ENCODE peak calls at places on chromosomes 1 and 21, in seven cellular contexts. One of them, this sample, is unnamed.
A peak's percentile ranks its signal among the peaks of the same experiment; 100 is the strongest.

GRCh38 chr1:68916227-68916853 is 419.5 kb upstream of the DEPDC1 start:
- DNase-seq in nephron progenitor cell: no peak
- DNase-seq in GM10248: no peak
- DNase-seq in endothelial cell: no peak
- DNase-seq in D721Med: no peak
- DNase-seq in foreskin fibroblast: no peak
- DNase-seq in progenitor cell of endocrine pancreas: no peak
- DNase-seq in this sample: no peak

GRCh38 chr1:32939655-32940371 is 24.8 kb downstream of the RNF19B start:
- DNase-seq in foreskin fibroblast: peak; percentile 80
- DNase-seq in D721Med: no peak
- DNase-seq in progenitor cell of endocrine pancreas: no peak
- DNase-seq in GM10248: no peak
- DNase-seq in endothelial cell: no peak
- DNase-seq in nephron progenitor cell: no peak
- DNase-seq in this sample: no peak

GRCh38 chr21:45979141-45979631 is 2.4 kb upstream of the COL6A1 start:
- DNase-seq in foreskin fibroblast: no peak
- DNase-seq in endothelial cell: no peak
- DNase-seq in D721Med: no peak
- DNase-seq in GM10248: no peak
- DNase-seq in nephron progenitor cell: peak; percentile 29
- DNase-seq in progenitor cell of endocrine pancreas: no peak
- DNase-seq in this sample: no peak

GRCh38 chr21:31675960-31676359 is 16.5 kb downstream of the SOD1 start:
- DNase-seq in foreskin fibroblast: no peak
- DNase-seq in D721Med: no peak
- DNase-seq in GM10248: no peak
- DNase-seq in endothelial cell: no peak
- DNase-seq in progenitor cell of endocrine pancreas: no peak
- DNase-seq in nephron progenitor cell: no peak
- DNase-seq in this sample: no peak

GRCh38 chr1:66371233-66372005 is 162.5 kb upstream of the SGIP1 start:
- DNase-seq in foreskin fibroblast: peak; percentile 74
- DNase-seq in GM10248: no peak
- DNase-seq in nephron progenitor cell: no peak
- DNase-seq in endothelial cell: peak; percentile 40
- DNase-seq in progenitor cell of endocrine pancreas: no peak
- DNase-seq in D721Med: no peak
- DNase-seq in this sample: peak; percentile 74

GRCh38 chr1:227215863-227216510 is 102.3 kb downstream of the CDC42BPA start:
- DNase-seq in foreskin fibroblast: no peak
- DNase-seq in progenitor cell of endocrine pancreas: no peak
- DNase-seq in GM10248: no peak
- DNase-seq in D721Med: no peak
- DNase-seq in endothelial cell: no peak
- DNase-seq in nephron progenitor cell: no peak
- DNase-seq in this sample: no peak

GRCh38 chr1:43622471-43622870 is 27.5 kb upstream of the KDM4A start:
- DNase-seq in foreskin fibroblast: peak; percentile 61
- DNase-seq in GM10248: no peak
- DNase-seq in endothelial cell: no peak
- DNase-seq in nephron progenitor cell: no peak
- DNase-seq in progenitor cell of endocrine pancreas: no peak
- DNase-seq in D721Med: no peak
- DNase-seq in this sample: no peak

GRCh38 chr1:80656011-80656627 is 1144.6 kb upstream of the ADGRL2 start:
- DNase-seq in endothelial cell: peak; percentile 16
- DNase-seq in nephron progenitor cell: peak; percentile 3
- DNase-seq in GM10248: peak; percentile 6
- DNase-seq in progenitor cell of endocrine pancreas: peak; percentile 12
- DNase-seq in foreskin fibroblast: no peak
- DNase-seq in D721Med: no peak
- DNase-seq in this sample: peak; percentile 8

GRCh38 chr21:45018131-45019075 is 56.0 kb upstream of the ADARB1 start:
- DNase-seq in endothelial cell: no peak
- DNase-seq in progenitor cell of endocrine pancreas: peak; percentile 9
- DNase-seq in D721Med: no peak
- DNase-seq in nephron progenitor cell: no peak
- DNase-seq in foreskin fibroblast: no peak
- DNase-seq in GM10248: no peak
- DNase-seq in this sample: no peak

GRCh38 chr21:38894899-38895298 is 89.2 kb downstream of the ETS2 start:
- DNase-seq in nephron progenitor cell: no peak
- DNase-seq in progenitor cell of endocrine pancreas: no peak
- DNase-seq in GM10248: no peak
- DNase-seq in foreskin fibroblast: no peak
- DNase-seq in D721Med: no peak
- DNase-seq in endothelial cell: no peak
- DNase-seq in this sample: no peak

GRCh38 chr1:55427576-55427975 is 212.4 kb upstream of the USP24 start:
- DNase-seq in GM10248: no peak
- DNase-seq in progenitor cell of endocrine pancreas: no peak
- DNase-seq in foreskin fibroblast: no peak
- DNase-seq in nephron progenitor cell: no peak
- DNase-seq in endothelial cell: no peak
- DNase-seq in D721Med: no peak
- DNase-seq in this sample: no peak

GRCh38 chr1:206803221-206803730 is 31.0 kb upstream of the IL10 start:
- DNase-seq in progenitor cell of endocrine pancreas: no peak
- DNase-seq in nephron progenitor cell: no peak
- DNase-seq in foreskin fibroblast: no peak
- DNase-seq in GM10248: peak; percentile 71
- DNase-seq in D721Med: no peak
- DNase-seq in endothelial cell: no peak
- DNase-seq in this sample: peak; percentile 97

GRCh38 chr1:47235280-47235679 is 3.3 kb upstream of the TAL1 start:
- DNase-seq in endothelial cell: peak; percentile 85
- DNase-seq in foreskin fibroblast: no peak
- DNase-seq in GM10248: no peak
- DNase-seq in D721Med: no peak
- DNase-seq in progenitor cell of endocrine pancreas: no peak
- DNase-seq in nephron progenitor cell: peak; percentile 39
- DNase-seq in this sample: peak; percentile 5

GRCh38 chr1:200305806-200306205 is 104.0 kb downstream of the ZNF281 start:
- DNase-seq in nephron progenitor cell: no peak
- DNase-seq in progenitor cell of endocrine pancreas: no peak
- DNase-seq in foreskin fibroblast: no peak
- DNase-seq in D721Med: no peak
- DNase-seq in endothelial cell: no peak
- DNase-seq in GM10248: no peak
- DNase-seq in this sample: peak; percentile 43

GRCh38 chr21:24298040-24298439 is 1309.2 kb downstream of the MRPL39 start:
- DNase-seq in foreskin fibroblast: no peak
- DNase-seq in GM10248: no peak
- DNase-seq in D721Med: no peak
- DNase-seq in nephron progenitor cell: no peak
- DNase-seq in progenitor cell of endocrine pancreas: no peak
- DNase-seq in endothelial cell: no peak
- DNase-seq in this sample: no peak

GRCh38 chr1:108151548-108151947 is 48.6 kb downstream of the SLC25A24 start:
- DNase-seq in progenitor cell of endocrine pancreas: no peak
- DNase-seq in GM10248: no peak
- DNase-seq in nephron progenitor cell: no peak
- DNase-seq in endothelial cell: no peak
- DNase-seq in foreskin fibroblast: no peak
- DNase-seq in D721Med: no peak
- DNase-seq in this sample: no peak

GRCh38 chr1:32627596-32628162 is 22.7 kb downstream of the ZBTB8OS start:
- DNase-seq in nephron progenitor cell: no peak
- DNase-seq in D721Med: no peak
- DNase-seq in GM10248: peak; percentile 67
- DNase-seq in progenitor cell of endocrine pancreas: no peak
- DNase-seq in endothelial cell: no peak
- DNase-seq in foreskin fibroblast: no peak
- DNase-seq in this sample: peak; percentile 90

GRCh38 chr1:2468540-2468939 is 7.5 kb upstream of the PLCH2 start:
- DNase-seq in GM10248: peak; percentile 44
- DNase-seq in progenitor cell of endocrine pancreas: no peak
- DNase-seq in D721Med: no peak
- DNase-seq in endothelial cell: no peak
- DNase-seq in nephron progenitor cell: no peak
- DNase-seq in foreskin fibroblast: no peak
- DNase-seq in this sample: no peak

GRCh38 chr1:25922633-25923567 is 16.7 kb upstream of the STMN1 start:
- DNase-seq in nephron progenitor cell: peak; percentile 52
- DNase-seq in foreskin fibroblast: no peak
- DNase-seq in D721Med: no peak
- DNase-seq in GM10248: peak; percentile 35
- DNase-seq in progenitor cell of endocrine pancreas: peak; percentile 11
- DNase-seq in endothelial cell: peak; percentile 71
- DNase-seq in this sample: no peak

GRCh38 chr21:43272591-43272990 is 103.8 kb downstream of the CRYAA start:
- DNase-seq in foreskin fibroblast: no peak
- DNase-seq in D721Med: no peak
- DNase-seq in endothelial cell: no peak
- DNase-seq in GM10248: no peak
- DNase-seq in nephron progenitor cell: no peak
- DNase-seq in progenitor cell of endocrine pancreas: no peak
- DNase-seq in this sample: no peak

GRCh38 chr1:110607663-110608230 is 1.6 kb upstream of the KCNA2 start:
- DNase-seq in endothelial cell: no peak
- DNase-seq in D721Med: no peak
- DNase-seq in foreskin fibroblast: no peak
- DNase-seq in nephron progenitor cell: no peak
- DNase-seq in progenitor cell of endocrine pancreas: no peak
- DNase-seq in GM10248: no peak
- DNase-seq in this sample: no peak

DNA sequence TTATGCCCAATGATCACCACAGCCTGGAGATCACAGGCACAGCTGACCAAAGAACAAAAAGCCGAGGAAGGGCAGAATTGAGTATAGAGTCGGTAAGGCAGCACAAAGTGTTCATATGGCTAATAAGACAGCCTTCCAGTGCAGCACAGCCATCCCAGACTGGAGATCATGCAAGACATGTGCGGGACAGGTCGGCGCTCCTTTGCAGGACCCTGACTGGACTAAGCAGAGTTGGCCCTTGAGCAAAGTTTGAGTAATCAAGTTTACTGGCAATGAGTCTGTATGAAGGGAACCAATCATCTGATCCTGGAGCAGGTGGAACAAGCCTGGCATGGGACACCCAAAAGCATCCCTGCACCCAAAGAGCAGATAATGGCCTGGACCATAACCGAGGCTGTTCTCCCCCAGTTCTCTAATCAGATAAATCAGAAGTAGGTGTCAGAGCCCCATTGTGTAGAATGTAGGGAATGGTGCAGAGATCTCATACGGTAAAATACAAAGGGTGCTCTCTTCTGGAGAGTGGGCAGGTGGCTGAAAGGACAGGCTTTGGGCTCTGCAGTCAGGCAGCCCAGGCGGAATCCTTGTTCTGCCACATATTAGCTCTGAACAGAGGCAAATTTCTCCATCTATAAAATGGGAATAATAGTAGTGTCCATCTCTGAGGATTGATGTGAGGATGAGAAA is 10.7 kb upstream of the DNASE2B start:
- DNase-seq in nephron progenitor cell: no peak
- DNase-seq in progenitor cell of endocrine pancreas: no peak
- DNase-seq in GM10248: no peak
- DNase-seq in foreskin fibroblast: no peak
- DNase-seq in D721Med: no peak
- DNase-seq in endothelial cell: no peak
- DNase-seq in this sample: peak; percentile 5
- TF ChIP-seq CTCF in nephron progenitor cell: no peak
- TF ChIP-seq CTCF in progenitor cell of endocrine pancreas: no peak
- TF ChIP-seq CTCF in GM10248: no peak
- TF ChIP-seq CTCF in foreskin fibroblast: no peak
- TF ChIP-seq CTCF in D721Med: peak; percentile 10
- TF ChIP-seq CTCF in endothelial cell: no peak
- TF ChIP-seq CTCF in this sample: no peak

GRCh38 chr1:156119503-156120209 is 5.1 kb downstream of the LMNA start:
- DNase-seq in foreskin fibroblast: peak; percentile 70
- DNase-seq in nephron progenitor cell: no peak
- DNase-seq in endothelial cell: no peak
- DNase-seq in GM10248: no peak
- DNase-seq in D721Med: no peak
- DNase-seq in progenitor cell of endocrine pancreas: no peak
- DNase-seq in this sample: peak; percentile 69
- TF ChIP-seq CTCF in foreskin fibroblast: no peak
- TF ChIP-seq CTCF in nephron progenitor cell: no peak
- TF ChIP-seq CTCF in endothelial cell: no peak
- TF ChIP-seq CTCF in GM10248: no peak
- TF ChIP-seq CTCF in D721Med: no peak
- TF ChIP-seq CTCF in progenitor cell of endocrine pancreas: no peak
- TF ChIP-seq CTCF in this sample: no peak

GRCh38 chr1:202663141-202663540 is 47.1 kb downstream of the SYT2 start:
- DNase-seq in foreskin fibroblast: no peak
- DNase-seq in endothelial cell: no peak
- DNase-seq in progenitor cell of endocrine pancreas: no peak
- DNase-seq in GM10248: no peak
- DNase-seq in nephron progenitor cell: no peak
- DNase-seq in D721Med: no peak
- DNase-seq in this sample: no peak
- TF ChIP-seq CTCF in foreskin fibroblast: no peak
- TF ChIP-seq CTCF in endothelial cell: no peak
- TF ChIP-seq CTCF in progenitor cell of endocrine pancreas: no peak
- TF ChIP-seq CTCF in GM10248: no peak
- TF ChIP-seq CTCF in nephron progenitor cell: no peak
- TF ChIP-seq CTCF in D721Med: no peak
- TF ChIP-seq CTCF in this sample: no peak

GRCh38 chr1:157364612-157365011 is 187.7 kb downstream of the FCRL5 start:
- DNase-seq in endothelial cell: no peak
- DNase-seq in progenitor cell of endocrine pancreas: no peak
- DNase-seq in nephron progenitor cell: no peak
- DNase-seq in D721Med: no peak
- DNase-seq in foreskin fibroblast: no peak
- DNase-seq in GM10248: no peak
- DNase-seq in this sample: no peak

GRCh38 chr1:157360021-157360390 is 192.3 kb downstream of the FCRL5 start:
- DNase-seq in progenitor cell of endocrine pancreas: no peak
- DNase-seq in endothelial cell: no peak
- DNase-seq in GM10248: no peak
- DNase-seq in D721Med: no peak
- DNase-seq in nephron progenitor cell: no peak
- DNase-seq in foreskin fibroblast: no peak
- DNase-seq in this sample: no peak

GRCh38 chr1:157367091-157367739 is 185.1 kb downstream of the FCRL5 start:
- DNase-seq in D721Med: no peak
- DNase-seq in progenitor cell of endocrine pancreas: no peak
- DNase-seq in endothelial cell: no peak
- DNase-seq in nephron progenitor cell: no peak
- DNase-seq in foreskin fibroblast: no peak
- DNase-seq in GM10248: no peak
- DNase-seq in this sample: no peak

GRCh38 chr1:157367870-157368269 is 184.4 kb downstream of the FCRL5 start:
- DNase-seq in endothelial cell: no peak
- DNase-seq in foreskin fibroblast: no peak
- DNase-seq in nephron progenitor cell: no peak
- DNase-seq in progenitor cell of endocrine pancreas: no peak
- DNase-seq in GM10248: no peak
- DNase-seq in D721Med: no peak
- DNase-seq in this sample: no peak

DNA sequence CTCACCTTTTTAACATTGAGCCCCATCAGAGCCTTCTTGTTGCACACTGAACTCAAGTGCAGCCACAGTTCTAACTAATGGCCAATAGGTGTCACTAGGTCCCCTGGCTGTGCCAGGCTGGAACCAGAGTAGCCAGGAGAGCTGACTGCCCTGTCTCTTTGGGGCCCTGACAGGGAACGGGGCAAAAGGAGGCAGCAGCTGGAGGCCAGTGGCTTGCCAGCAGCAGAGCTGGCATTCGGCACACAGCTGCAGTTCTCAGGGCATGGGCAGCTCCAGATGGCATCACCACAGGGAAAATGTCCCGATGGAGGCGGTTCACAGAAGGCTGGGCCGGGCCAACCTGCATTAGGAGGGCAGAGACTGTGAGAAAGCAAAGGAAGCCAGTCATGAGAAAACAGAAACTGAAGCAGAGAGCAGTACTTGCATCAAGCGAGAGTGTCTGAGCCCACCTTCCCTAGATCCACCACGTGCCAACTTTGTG is 188.6 kb downstream of the FCRL5 start:
- DNase-seq in foreskin fibroblast: peak; percentile 31
- DNase-seq in progenitor cell of endocrine pancreas: no peak
- DNase-seq in D721Med: peak; percentile 32
- DNase-seq in endothelial cell: peak; percentile 14
- DNase-seq in GM10248: peak; percentile 55
- DNase-seq in nephron progenitor cell: peak; percentile 27
- DNase-seq in this sample: peak; percentile 80
- TF ChIP-seq CTCF in foreskin fibroblast: peak; percentile 77
- TF ChIP-seq CTCF in progenitor cell of endocrine pancreas: peak; percentile 61
- TF ChIP-seq CTCF in D721Med: peak; percentile 63
- TF ChIP-seq CTCF in endothelial cell: no peak
- TF ChIP-seq CTCF in GM10248: peak; percentile 62
- TF ChIP-seq CTCF in nephron progenitor cell: peak; percentile 43
- TF ChIP-seq CTCF in this sample: peak; percentile 73

This sample was measured in GM12865.